ENCODE peak calls at places on chromosomes 5 and 9, in eight cellular contexts. One of them, this sample, is unnamed.

GRCh38 chr5:63262191-63262981 is 683.8 kb downstream of the LRRC70 start:
- DNase-seq in body of pancreas: no peak
- DNase-seq in substantia nigra: no peak
- DNase-seq in brain microvascular endothelial cell: no peak
- DNase-seq in T-helper 9 cell: no peak
- DNase-seq in C1 segment of cervical spinal cord: no peak
- DNase-seq in heart right ventricle: no peak
- DNase-seq in mesothelial cell of epicardium: no peak
- DNase-seq in this sample: no peak

GRCh38 chr9:131670247-131670681 is 69.6 kb downstream of the RAPGEF1 start:
- DNase-seq in body of pancreas: no peak
- DNase-seq in substantia nigra: no peak
- DNase-seq in brain microvascular endothelial cell: no peak
- DNase-seq in T-helper 9 cell: no peak
- DNase-seq in C1 segment of cervical spinal cord: no peak
- DNase-seq in heart right ventricle: peak
- DNase-seq in mesothelial cell of epicardium: no peak
- DNase-seq in this sample: peak

GRCh38 chr5:133314086-133314485 is 262.3 kb downstream of the HSPA4 start:
- DNase-seq in body of pancreas: no peak
- DNase-seq in substantia nigra: no peak
- DNase-seq in brain microvascular endothelial cell: no peak
- DNase-seq in T-helper 9 cell: no peak
- DNase-seq in C1 segment of cervical spinal cord: no peak
- DNase-seq in heart right ventricle: no peak
- DNase-seq in mesothelial cell of epicardium: no peak
- DNase-seq in this sample: no peak

GRCh38 chr5:82975812-82976211 is 101.4 kb downstream of the TMEM167A start:
- DNase-seq in body of pancreas: no peak
- DNase-seq in substantia nigra: no peak
- DNase-seq in brain microvascular endothelial cell: no peak
- DNase-seq in T-helper 9 cell: no peak
- DNase-seq in C1 segment of cervical spinal cord: no peak
- DNase-seq in heart right ventricle: no peak
- DNase-seq in mesothelial cell of epicardium: no peak
- DNase-seq in this sample: no peak

GRCh38 chr9:134640491-134641172 is 971 bp upstream of the COL5A1 start:
- DNase-seq in body of pancreas: no peak
- DNase-seq in substantia nigra: no peak
- DNase-seq in brain microvascular endothelial cell: no peak
- DNase-seq in T-helper 9 cell: no peak
- DNase-seq in C1 segment of cervical spinal cord: no peak
- DNase-seq in heart right ventricle: no peak
- DNase-seq in mesothelial cell of epicardium: no peak
- DNase-seq in this sample: no peak

GRCh38 chr9:16610538-16610937 is 259.9 kb downstream of the BNC2 start:
- DNase-seq in body of pancreas: no peak
- DNase-seq in substantia nigra: no peak
- DNase-seq in brain microvascular endothelial cell: no peak
- DNase-seq in T-helper 9 cell: no peak
- DNase-seq in C1 segment of cervical spinal cord: no peak
- DNase-seq in heart right ventricle: no peak
- DNase-seq in mesothelial cell of epicardium: no peak
- DNase-seq in this sample: no peak

GRCh38 chr9:35756743-35757526 is 2.9 kb upstream of the MSMP start:
- DNase-seq in body of pancreas: peak
- DNase-seq in substantia nigra: peak
- DNase-seq in brain microvascular endothelial cell: no peak
- DNase-seq in T-helper 9 cell: peak
- DNase-seq in C1 segment of cervical spinal cord: no peak
- DNase-seq in heart right ventricle: peak
- DNase-seq in mesothelial cell of epicardium: peak
- DNase-seq in this sample: peak

GRCh38 chr9:124873664-124874063 is 11.7 kb downstream of the ARPC5L start:
- DNase-seq in body of pancreas: no peak
- DNase-seq in substantia nigra: no peak
- DNase-seq in brain microvascular endothelial cell: no peak
- DNase-seq in T-helper 9 cell: no peak
- DNase-seq in C1 segment of cervical spinal cord: no peak
- DNase-seq in heart right ventricle: no peak
- DNase-seq in mesothelial cell of epicardium: no peak
- DNase-seq in this sample: no peak

GRCh38 chr5:9350301-9350797 is 195.5 kb downstream of the SEMA5A start:
- DNase-seq in body of pancreas: no peak
- DNase-seq in substantia nigra: no peak
- DNase-seq in brain microvascular endothelial cell: no peak
- DNase-seq in T-helper 9 cell: no peak
- DNase-seq in C1 segment of cervical spinal cord: no peak
- DNase-seq in heart right ventricle: no peak
- DNase-seq in mesothelial cell of epicardium: no peak
- DNase-seq in this sample: no peak

GRCh38 chr9:88320748-88321415 is 67.4 kb upstream of the SPIN1 start:
- DNase-seq in body of pancreas: no peak
- DNase-seq in substantia nigra: no peak
- DNase-seq in brain microvascular endothelial cell: no peak
- DNase-seq in T-helper 9 cell: no peak
- DNase-seq in C1 segment of cervical spinal cord: no peak
- DNase-seq in heart right ventricle: no peak
- DNase-seq in mesothelial cell of epicardium: no peak
- DNase-seq in this sample: no peak

GRCh38 chr9:107373809-107374208 is 90.7 kb downstream of the RAD23B start:
- DNase-seq in body of pancreas: no peak
- DNase-seq in substantia nigra: no peak
- DNase-seq in brain microvascular endothelial cell: no peak
- DNase-seq in T-helper 9 cell: no peak
- DNase-seq in C1 segment of cervical spinal cord: no peak
- DNase-seq in heart right ventricle: no peak
- DNase-seq in mesothelial cell of epicardium: no peak
- DNase-seq in this sample: no peak